ENCODE peak calls at places on chromosome 10, in four cellular contexts. W is CD14-positive monocyte; M is astrocyte of the spinal cord; Q is CD8-positive, alpha-beta T cell. O is an unnamed sample.

GRCh38 chr10:113056468-113057021 is 106.5 kb downstream of the TCF7L2 start:
- DNase-seq in W (no peak), M (peak), Q (no peak), O (peak)

GRCh38 chr10:84205853-84206513 is 11.6 kb downstream of the CDHR1 start:
- DNase-seq in W (no peak), M (no peak), Q (no peak), O (no peak)

GRCh38 chr10:122117475-122117874 is 128.5 kb downstream of the TACC2 start:
- DNase-seq in W (no peak), M (no peak), Q (no peak), O (no peak)

GRCh38 chr10:119750391-119751230 is 24.8 kb downstream of the INPP5F start:
- DNase-seq in W (peak), M (peak), Q (peak), O (peak)

GRCh38 chr10:11045995-11046394 is 28.3 kb downstream of the CELF2 start:
- DNase-seq in W (no peak), M (no peak), Q (no peak), O (no peak)

GRCh38 chr10:52525761-52526160 is 211.7 kb downstream of the DKK1 start:
- DNase-seq in W (no peak), M (peak), Q (no peak), O (peak)

GRCh38 chr10:123584419-123584775 is 81.8 kb upstream of the GPR26 start:
- DNase-seq in W (no peak), M (no peak), Q (no peak), O (no peak)

GRCh38 chr10:35212856-35213255 is 86.2 kb downstream of the CREM start:
- DNase-seq in W (no peak), M (peak), Q (no peak), O (no peak)

GRCh38 chr10:46555713-46556514 is 544 bp downstream of the GPRIN2 start:
- DNase-seq in W (peak), M (no peak), Q (no peak), O (no peak)
- TF ChIP-seq CTCF in W (no peak), M (no peak), Q (no peak), O (no peak)

GRCh38 chr10:49419005-49419404 is 23.1 kb upstream of the DRGX start:
- DNase-seq in W (no peak), M (no peak), Q (no peak), O (no peak)

GRCh38 chr10:49417311-49418052 is 21.6 kb upstream of the DRGX start:
- DNase-seq in W (no peak), M (no peak), Q (no peak), O (no peak)

GRCh38 chr10:49418053-49418326 is 22.1 kb upstream of the DRGX start:
- DNase-seq in W (no peak), M (no peak), Q (no peak), O (no peak)

GRCh38 chr10:49415846-49416245 is 20.0 kb upstream of the DRGX start:
- DNase-seq in W (no peak), M (no peak), Q (no peak), O (no peak)

GRCh38 chr10:49418328-49418727 is 22.4 kb upstream of the DRGX start:
- DNase-seq in W (no peak), M (no peak), Q (no peak), O (no peak)
- TF ChIP-seq CTCF in W (peak), M (no peak), Q (no peak), O (no peak)

GRCh38 chr10:28300027-28300426 is 2.8 kb downstream of the MPP7 start:
- DNase-seq in W (no peak), M (no peak), Q (no peak), O (no peak)
- TF ChIP-seq CTCF in W (no peak), M (peak), Q (peak), O (no peak)

GRCh38 chr10:64332551-64332950 is 811.4 kb downstream of the REEP3 start:
- DNase-seq in W (no peak), M (no peak), Q (no peak), O (no peak)
- TF ChIP-seq CTCF in W (no peak), M (no peak), Q (no peak), O (no peak)

GRCh38 chr10:20874261-20874660 is 22.9 kb downstream of the NEBL start:
- DNase-seq in W (no peak), M (no peak), Q (no peak), O (no peak)
- TF ChIP-seq CTCF in W (no peak), M (no peak), Q (no peak), O (no peak)

GRCh38 chr10:110992011-110992800 is 72.8 kb downstream of the SHOC2 start:
- DNase-seq in W (no peak), M (peak), Q (no peak), O (no peak)
- TF ChIP-seq CTCF in W (no peak), M (no peak), Q (no peak), O (no peak)

GRCh38 chr10:103067951-103068350 is 125.1 kb downstream of the NT5C2 start:
- DNase-seq in W (no peak), M (no peak), Q (no peak), O (no peak)

GRCh38 chr10:103067484-103067883 is 125.6 kb downstream of the NT5C2 start:
- DNase-seq in W (no peak), M (no peak), Q (no peak), O (no peak)

GRCh38 chr10:103072276-103072675 is 120.8 kb downstream of the NT5C2 start:
- DNase-seq in W (no peak), M (no peak), Q (no peak), O (no peak)

GRCh38 chr10:103072891-103073290 is 120.2 kb downstream of the NT5C2 start:
- DNase-seq in W (no peak), M (no peak), Q (no peak), O (no peak)

GRCh38 chr10:103069453-103070331 is 123.4 kb downstream of the NT5C2 start:
- DNase-seq in W (no peak), M (peak), Q (peak), O (peak)
- TF ChIP-seq CTCF in W (peak), M (peak), Q (peak), O (peak)

DNA sequence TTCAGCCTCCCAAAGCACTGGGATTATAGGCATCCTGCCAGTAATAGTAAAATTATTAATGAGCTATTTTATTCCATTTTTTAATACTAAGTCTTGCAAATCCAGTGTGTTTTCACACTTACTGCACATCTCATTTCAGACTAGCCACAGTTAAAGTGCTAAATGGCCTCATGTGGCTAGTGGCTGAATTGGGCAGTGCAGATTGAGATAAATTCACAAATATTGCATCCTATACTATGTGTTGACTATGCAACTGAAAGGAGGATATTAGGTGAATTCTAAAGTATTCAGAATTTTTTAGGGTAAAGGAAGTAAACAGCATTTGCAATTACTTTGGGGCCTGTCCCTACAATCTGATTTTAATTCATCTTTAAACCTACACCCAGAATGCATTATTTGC is 10.2 kb downstream of the APBB1IP start:
- DNase-seq in W (no peak), M (no peak), Q (no peak), O (no peak)
- TF ChIP-seq CTCF in W (peak), M (no peak), Q (no peak), O (no peak)

GRCh38 chr10:15245530-15245929 is 77.0 kb upstream of the NMT2 start:
- DNase-seq in W (no peak), M (no peak), Q (no peak), O (no peak)
- TF ChIP-seq CTCF in W (no peak), M (peak), Q (peak), O (peak)

DNA sequence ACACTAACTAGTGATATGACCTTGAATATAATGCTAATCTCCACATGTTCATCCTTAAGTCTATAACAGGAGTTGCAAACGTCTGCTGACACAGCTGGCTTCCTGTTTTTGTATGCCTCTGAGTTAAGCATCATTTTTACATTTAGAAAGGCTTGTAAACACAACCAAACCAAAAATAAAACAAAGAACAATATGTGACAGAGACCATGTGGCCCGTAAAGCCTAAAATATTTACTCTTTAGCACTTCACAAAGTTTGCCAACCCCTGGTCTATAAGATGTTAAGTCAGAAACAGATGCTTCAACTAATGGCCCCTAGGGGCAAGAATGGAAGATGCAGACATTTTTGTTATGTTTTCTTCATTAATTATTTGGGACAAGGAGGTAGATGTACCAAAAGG is 109.3 kb downstream of the CPEB3 start:
- DNase-seq in W (no peak), M (no peak), Q (no peak), O (peak)
- TF ChIP-seq CTCF in W (peak), M (peak), Q (no peak), O (peak)

O was measured in cardiac fibroblast.